ENCODE peak calls at places on chromosomes 2 and 18, in six cellular contexts. One of them, this sample, is unnamed.

GRCh38 chr2:69985684-69986083 is 24.3 kb upstream of the ASPRV1 start:
- DNase-seq in GM12878: no peak
- DNase-seq in stimulated activated CD4-positive, alpha-beta T cell treated with anti-CD3 and anti-CD28 coated beads, Interleukin-1b, Interleukin-23, amount 100 ng/mL, for 1 hour: no peak
- DNase-seq in neuronal stem cell: no peak
- DNase-seq in globus pallidus: peak
- DNase-seq in GM23338: no peak
- DNase-seq in this sample: no peak

GRCh38 chr2:231017250-231017636 is 20.1 kb upstream of the C2orf72 start:
- DNase-seq in GM12878: no peak
- DNase-seq in stimulated activated CD4-positive, alpha-beta T cell treated with anti-CD3 and anti-CD28 coated beads, Interleukin-1b, Interleukin-23, amount 100 ng/mL, for 1 hour: no peak
- DNase-seq in neuronal stem cell: no peak
- DNase-seq in globus pallidus: no peak
- DNase-seq in GM23338: peak
- DNase-seq in this sample: no peak

GRCh38 chr18:77733292-77733903 is 483.8 kb downstream of the GALR1 start:
- DNase-seq in GM12878: no peak
- DNase-seq in stimulated activated CD4-positive, alpha-beta T cell treated with anti-CD3 and anti-CD28 coated beads, Interleukin-1b, Interleukin-23, amount 100 ng/mL, for 1 hour: no peak
- DNase-seq in neuronal stem cell: no peak
- DNase-seq in globus pallidus: no peak
- DNase-seq in GM23338: peak
- DNase-seq in this sample: no peak

GRCh38 chr2:73823916-73824523 is 4.7 kb upstream of the STAMBP start:
- DNase-seq in GM12878: peak
- DNase-seq in stimulated activated CD4-positive, alpha-beta T cell treated with anti-CD3 and anti-CD28 coated beads, Interleukin-1b, Interleukin-23, amount 100 ng/mL, for 1 hour: no peak
- DNase-seq in neuronal stem cell: peak
- DNase-seq in globus pallidus: peak
- DNase-seq in GM23338: peak
- DNase-seq in this sample: peak

GRCh38 chr2:121071058-121071504 is 213.9 kb downstream of the TFCP2L1 start:
- DNase-seq in GM12878: no peak
- DNase-seq in stimulated activated CD4-positive, alpha-beta T cell treated with anti-CD3 and anti-CD28 coated beads, Interleukin-1b, Interleukin-23, amount 100 ng/mL, for 1 hour: peak
- DNase-seq in neuronal stem cell: peak
- DNase-seq in globus pallidus: no peak
- DNase-seq in GM23338: peak
- DNase-seq in this sample: no peak

GRCh38 chr2:32947484-32948143 is 861 bp downstream of the LTBP1 start:
- DNase-seq in GM12878: no peak
- DNase-seq in stimulated activated CD4-positive, alpha-beta T cell treated with anti-CD3 and anti-CD28 coated beads, Interleukin-1b, Interleukin-23, amount 100 ng/mL, for 1 hour: no peak
- DNase-seq in neuronal stem cell: peak
- DNase-seq in globus pallidus: no peak
- DNase-seq in GM23338: peak
- DNase-seq in this sample: no peak

GRCh38 chr18:62198259-62198658 is 11.2 kb downstream of the RELCH start:
- DNase-seq in GM12878: no peak
- DNase-seq in stimulated activated CD4-positive, alpha-beta T cell treated with anti-CD3 and anti-CD28 coated beads, Interleukin-1b, Interleukin-23, amount 100 ng/mL, for 1 hour: no peak
- DNase-seq in neuronal stem cell: no peak
- DNase-seq in globus pallidus: no peak
- DNase-seq in GM23338: no peak
- DNase-seq in this sample: peak

GRCh38 chr2:45045706-45046105 is 36.5 kb upstream of the SIX2 start:
- DNase-seq in GM12878: no peak
- DNase-seq in stimulated activated CD4-positive, alpha-beta T cell treated with anti-CD3 and anti-CD28 coated beads, Interleukin-1b, Interleukin-23, amount 100 ng/mL, for 1 hour: no peak
- DNase-seq in neuronal stem cell: no peak
- DNase-seq in globus pallidus: no peak
- DNase-seq in GM23338: no peak
- DNase-seq in this sample: no peak

GRCh38 chr2:43024515-43024962 is 201.9 kb downstream of the ZFP36L2 start:
- DNase-seq in GM12878: no peak
- DNase-seq in stimulated activated CD4-positive, alpha-beta T cell treated with anti-CD3 and anti-CD28 coated beads, Interleukin-1b, Interleukin-23, amount 100 ng/mL, for 1 hour: peak
- DNase-seq in neuronal stem cell: peak
- DNase-seq in globus pallidus: peak
- DNase-seq in GM23338: peak
- DNase-seq in this sample: no peak

GRCh38 chr18:50507120-50507590 is 52.7 kb upstream of the MAPK4 start:
- DNase-seq in GM12878: no peak
- DNase-seq in stimulated activated CD4-positive, alpha-beta T cell treated with anti-CD3 and anti-CD28 coated beads, Interleukin-1b, Interleukin-23, amount 100 ng/mL, for 1 hour: no peak
- DNase-seq in neuronal stem cell: peak
- DNase-seq in globus pallidus: peak
- DNase-seq in GM23338: peak
- DNase-seq in this sample: no peak

GRCh38 chr18:61870151-61870550 is 22.7 kb downstream of the RNF152 start:
- DNase-seq in GM12878: no peak
- DNase-seq in stimulated activated CD4-positive, alpha-beta T cell treated with anti-CD3 and anti-CD28 coated beads, Interleukin-1b, Interleukin-23, amount 100 ng/mL, for 1 hour: no peak
- DNase-seq in neuronal stem cell: no peak
- DNase-seq in globus pallidus: no peak
- DNase-seq in GM23338: no peak
- DNase-seq in this sample: no peak

GRCh38 chr2:205747827-205748386 is 65.6 kb downstream of the NRP2 start:
- DNase-seq in GM12878: no peak
- DNase-seq in stimulated activated CD4-positive, alpha-beta T cell treated with anti-CD3 and anti-CD28 coated beads, Interleukin-1b, Interleukin-23, amount 100 ng/mL, for 1 hour: no peak
- DNase-seq in neuronal stem cell: no peak
- DNase-seq in globus pallidus: no peak
- DNase-seq in GM23338: no peak
- DNase-seq in this sample: no peak

GRCh38 chr2:53235836-53236582 is 531.6 kb upstream of the CHAC2 start:
- DNase-seq in GM12878: no peak
- DNase-seq in stimulated activated CD4-positive, alpha-beta T cell treated with anti-CD3 and anti-CD28 coated beads, Interleukin-1b, Interleukin-23, amount 100 ng/mL, for 1 hour: no peak
- DNase-seq in neuronal stem cell: no peak
- DNase-seq in globus pallidus: no peak
- DNase-seq in GM23338: no peak
- DNase-seq in this sample: peak